ENCODE peak calls at places on chromosomes 16 and 17, in four cellular contexts. One of them, this sample, is unnamed.

GRCh38 chr17:48181653-48182052 is 74.1 kb downstream of the SNX11 start:
- DNase-seq in Panc1: no peak
- DNase-seq in naive thymus-derived CD8-positive, alpha-beta T cell: no peak
- DNase-seq in mesothelial cell of epicardium: no peak
- DNase-seq in this sample: no peak

GRCh38 chr17:13415877-13416416 is 185.8 kb downstream of the HS3ST3A1 start:
- DNase-seq in naive thymus-derived CD8-positive, alpha-beta T cell: no peak
- DNase-seq in Panc1: no peak
- DNase-seq in mesothelial cell of epicardium: peak; percentile 52
- DNase-seq in this sample: no peak

GRCh38 chr17:40518401-40519088 is 17.1 kb upstream of the TNS4 start:
- DNase-seq in mesothelial cell of epicardium: no peak
- DNase-seq in naive thymus-derived CD8-positive, alpha-beta T cell: no peak
- DNase-seq in Panc1: no peak
- DNase-seq in this sample: no peak

GRCh38 chr16:1559446-1559975 is 26.0 kb downstream of the TMEM204 start:
- DNase-seq in Panc1: no peak
- DNase-seq in mesothelial cell of epicardium: no peak
- DNase-seq in naive thymus-derived CD8-positive, alpha-beta T cell: peak; percentile 50
- DNase-seq in this sample: no peak

GRCh38 chr17:82269138-82269881 is 4.2 kb downstream of the CSNK1D start:
- DNase-seq in Panc1: no peak
- DNase-seq in mesothelial cell of epicardium: no peak
- DNase-seq in naive thymus-derived CD8-positive, alpha-beta T cell: no peak
- DNase-seq in this sample: no peak

GRCh38 chr17:57609125-57609877 is 135.8 kb downstream of the CCDC182 start:
- DNase-seq in naive thymus-derived CD8-positive, alpha-beta T cell: no peak
- DNase-seq in mesothelial cell of epicardium: no peak
- DNase-seq in Panc1: no peak
- DNase-seq in this sample: no peak

GRCh38 chr16:81564368-81565060 is 119.9 kb downstream of the CMIP start:
- DNase-seq in Panc1: no peak
- DNase-seq in naive thymus-derived CD8-positive, alpha-beta T cell: no peak
- DNase-seq in mesothelial cell of epicardium: no peak
- DNase-seq in this sample: no peak

GRCh38 chr16:75099738-75100615 is 16.6 kb downstream of the LDHD start:
- DNase-seq in mesothelial cell of epicardium: no peak
- DNase-seq in Panc1: no peak
- DNase-seq in naive thymus-derived CD8-positive, alpha-beta T cell: peak; percentile 32
- DNase-seq in this sample: no peak

GRCh38 chr16:28834349-28834748 is 11.6 kb downstream of the ATXN2L start:
- DNase-seq in Panc1: no peak
- DNase-seq in naive thymus-derived CD8-positive, alpha-beta T cell: no peak
- DNase-seq in mesothelial cell of epicardium: no peak
- DNase-seq in this sample: no peak

GRCh38 chr16:70429888-70430666 is 8.8 kb downstream of the ST3GAL2 start:
- DNase-seq in naive thymus-derived CD8-positive, alpha-beta T cell: no peak
- DNase-seq in Panc1: no peak
- DNase-seq in mesothelial cell of epicardium: no peak
- DNase-seq in this sample: no peak

GRCh38 chr16:716768-717325 is 1.9 kb downstream of the METRN start:
- DNase-seq in naive thymus-derived CD8-positive, alpha-beta T cell: no peak
- DNase-seq in mesothelial cell of epicardium: no peak
- DNase-seq in Panc1: no peak
- DNase-seq in this sample: no peak

GRCh38 chr16:24996301-24996700 is 18.9 kb downstream of the ARHGAP17 start:
- DNase-seq in Panc1: no peak
- DNase-seq in mesothelial cell of epicardium: no peak
- DNase-seq in naive thymus-derived CD8-positive, alpha-beta T cell: no peak
- DNase-seq in this sample: no peak

GRCh38 chr17:69030145-69030544 is 30.6 kb downstream of the ABCA9 start:
- DNase-seq in mesothelial cell of epicardium: no peak
- DNase-seq in Panc1: no peak
- DNase-seq in naive thymus-derived CD8-positive, alpha-beta T cell: no peak
- DNase-seq in this sample: no peak

GRCh38 chr17:77863814-77864161 is 94.7 kb upstream of the TNRC6C start:
- DNase-seq in Panc1: no peak
- DNase-seq in mesothelial cell of epicardium: no peak
- DNase-seq in naive thymus-derived CD8-positive, alpha-beta T cell: no peak
- DNase-seq in this sample: no peak

GRCh38 chr16:72561-73537 is at the start of gene RHBDF1:
- DNase-seq in mesothelial cell of epicardium: peak; percentile 75
- DNase-seq in naive thymus-derived CD8-positive, alpha-beta T cell: no peak
- DNase-seq in Panc1: no peak
- DNase-seq in this sample: peak; percentile 76

GRCh38 chr17:58520843-58521430 is 6.5 kb upstream of the MTMR4 start:
- DNase-seq in mesothelial cell of epicardium: no peak
- DNase-seq in Panc1: no peak
- DNase-seq in naive thymus-derived CD8-positive, alpha-beta T cell: no peak
- DNase-seq in this sample: no peak

GRCh38 chr17:8320262-8320661 is 10.2 kb downstream of the ARHGEF15 start:
- DNase-seq in Panc1: no peak
- DNase-seq in naive thymus-derived CD8-positive, alpha-beta T cell: no peak
- DNase-seq in mesothelial cell of epicardium: no peak
- DNase-seq in this sample: no peak

GRCh38 chr17:75481194-75482059 is 25.0 kb downstream of the TMEM94 start:
- DNase-seq in mesothelial cell of epicardium: no peak
- DNase-seq in Panc1: no peak
- DNase-seq in naive thymus-derived CD8-positive, alpha-beta T cell: no peak
- DNase-seq in this sample: no peak

This sample was measured in H1.